ENCODE peak calls at places on chromosomes 13 and 19, in eight cellular contexts. P is Panc1, C is stomach, W is HCT116, O is suprapubic skin, X is transverse colon, V is SK-N-SH, S is H1. Q is an unnamed sample.

GRCh38 chr13:48038763-48039162 is 1.2 kb downstream of the NUDT15 start:
- DNase-seq in P (no peak), C (no peak), W (no peak), O (no peak), X (no peak), V (peak; percentile 3), S (no peak), Q (no peak)

GRCh38 chr13:79937311-79938243 is 403.3 kb downstream of the SPRY2 start:
- DNase-seq in P (no peak), C (no peak), W (no peak), O (no peak), X (no peak), V (no peak), S (no peak), Q (no peak)

GRCh38 chr19:48858984-48859710 is 9.3 kb downstream of the PLEKHA4 start:
- DNase-seq in P (no peak), C (no peak), W (no peak), O (no peak), X (peak; percentile 60), V (no peak), S (peak; percentile 69), Q (no peak)

GRCh38 chr13:97880298-97880675 is 73.2 kb upstream of the IPO5 start:
- DNase-seq in P (no peak), C (no peak), W (no peak), O (no peak), X (no peak), V (no peak), S (no peak), Q (no peak)

GRCh38 chr13:59633290-59633689 is 530.4 kb downstream of the DIAPH3 start:
- DNase-seq in P (no peak), C (no peak), W (no peak), O (no peak), X (no peak), V (no peak), S (no peak), Q (no peak)

GRCh38 chr13:94710881-94711560 is 1.3 kb downstream of the SOX21 start:
- DNase-seq in P (no peak), C (no peak), W (no peak), O (no peak), X (no peak), V (peak; percentile 86), S (peak; percentile 78), Q (no peak)

GRCh38 chr13:35961002-35961401 is 170.2 kb downstream of the DCLK1 start:
- DNase-seq in P (no peak), C (no peak), W (no peak), O (no peak), X (no peak), V (no peak), S (no peak), Q (no peak)

GRCh38 chr13:51848674-51849073 is 3.7 kb upstream of the TMEM272 start:
- DNase-seq in P (no peak), C (no peak), W (no peak), O (no peak), X (no peak), V (no peak), S (no peak), Q (no peak)

GRCh38 chr19:7618771-7619510 is 10.4 kb downstream of the XAB2 start:
- DNase-seq in P (no peak), C (peak; percentile 96), W (no peak), O (no peak), X (peak; percentile 76), V (peak; percentile 87), S (no peak), Q (no peak)

GRCh38 chr13:113405481-113406300 is 41.8 kb upstream of the GRTP1 start:
- DNase-seq in P (no peak), C (no peak), W (no peak), O (peak; percentile 76), X (no peak), V (no peak), S (no peak), Q (no peak)

GRCh38 chr13:102402292-102402691 is 444 bp upstream of the FGF14 start:
- DNase-seq in P (no peak), C (no peak), W (no peak), O (no peak), X (peak; percentile 12), V (peak; percentile 88), S (peak; percentile 62), Q (no peak)

GRCh38 chr13:30191491-30192100 is 115.8 kb downstream of the KATNAL1 start:
- DNase-seq in P (no peak), C (no peak), W (no peak), O (no peak), X (no peak), V (no peak), S (no peak), Q (no peak)

GRCh38 chr13:112752211-112752610 is 62.4 kb downstream of the ATP11A start:
- DNase-seq in P (no peak), C (no peak), W (no peak), O (no peak), X (no peak), V (no peak), S (no peak), Q (no peak)

GRCh38 chr19:3556978-3557460 is 367 bp downstream of the MFSD12 start:
- DNase-seq in P (no peak), C (peak; percentile 48), W (no peak), O (no peak), X (peak; percentile 51), V (peak; percentile 74), S (no peak), Q (no peak)

GRCh38 chr13:93859666-93860065 is 619.8 kb downstream of the DCT start:
- DNase-seq in P (no peak), C (no peak), W (no peak), O (no peak), X (no peak), V (no peak), S (no peak), Q (no peak)

GRCh38 chr19:38696733-38697055 is 47.6 kb downstream of the CAPN12 start:
- DNase-seq in P (no peak), C (no peak), W (no peak), O (no peak), X (no peak), V (no peak), S (no peak), Q (no peak)

GRCh38 chr19:38695832-38696732 is 48.2 kb downstream of the CAPN12 start:
- DNase-seq in P (no peak), C (no peak), W (no peak), O (no peak), X (no peak), V (peak; percentile 74), S (no peak), Q (no peak)

GRCh38 chr19:38697641-38698071 is 46.6 kb downstream of the CAPN12 start:
- DNase-seq in P (no peak), C (no peak), W (no peak), O (no peak), X (no peak), V (no peak), S (no peak), Q (no peak)

GRCh38 chr19:38698225-38699026 is 45.8 kb downstream of the CAPN12 start:
- DNase-seq in P (no peak), C (no peak), W (no peak), O (no peak), X (no peak), V (no peak), S (no peak), Q (no peak)

GRCh38 chr19:38697197-38697596 is 47.1 kb downstream of the CAPN12 start:
- DNase-seq in P (no peak), C (no peak), W (no peak), O (no peak), X (no peak), V (no peak), S (no peak), Q (no peak)
- H3K27ac ChIP-seq in P (peak overlapping the region; percentile 98), C (peak overlapping the region; percentile 93), W (peak overlapping the region; percentile 13), O (peak overlapping the region; percentile 84), X (peak overlapping the region; percentile 92), V (no peak overlapping the region), S (no peak overlapping the region), Q (no peak overlapping the region)

DNA sequence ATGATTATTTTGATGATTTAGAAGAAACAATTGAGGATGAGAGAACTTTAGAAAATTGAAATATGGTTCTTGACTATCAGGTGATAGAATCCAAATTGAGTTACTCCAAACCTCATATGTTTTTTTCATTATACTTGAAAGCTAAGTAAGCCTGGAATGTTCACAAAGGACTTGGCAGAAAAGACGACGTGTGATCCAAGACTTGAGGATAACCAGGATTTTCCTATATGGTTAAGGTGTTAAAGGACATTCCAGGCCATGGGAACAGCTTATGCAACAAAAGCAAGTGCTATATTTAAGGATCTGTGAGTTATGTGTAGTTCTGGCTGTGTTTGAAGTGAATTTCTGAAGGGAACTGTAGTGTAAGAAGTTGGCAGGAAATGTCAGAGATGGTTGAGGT is 52.5 kb downstream of the SLITRK1 start:
- DNase-seq in P (no peak), C (no peak), W (no peak), O (no peak), X (no peak), V (no peak), S (no peak), Q (no peak)
- TF ChIP-seq POLR2AphosphoS5 in P (no peak), C (no peak), W (no peak), O (no peak), X (peak; percentile 43), V (no peak), S (no peak), Q (no peak)

GRCh38 chr19:36747750-36748149 is 24.9 kb downstream of the ZNF850 start:
- DNase-seq in P (no peak), C (no peak), W (no peak), O (no peak), X (no peak), V (no peak), S (no peak), Q (no peak)

GRCh38 chr19:36745870-36746269 is 26.7 kb downstream of the ZNF850 start:
- DNase-seq in P (no peak), C (no peak), W (no peak), O (no peak), X (no peak), V (no peak), S (no peak), Q (no peak)

GRCh38 chr19:36748431-36749275 is 24.0 kb downstream of the ZNF850 start:
- DNase-seq in P (no peak), C (no peak), W (no peak), O (no peak), X (no peak), V (no peak), S (no peak), Q (no peak)

DNA sequence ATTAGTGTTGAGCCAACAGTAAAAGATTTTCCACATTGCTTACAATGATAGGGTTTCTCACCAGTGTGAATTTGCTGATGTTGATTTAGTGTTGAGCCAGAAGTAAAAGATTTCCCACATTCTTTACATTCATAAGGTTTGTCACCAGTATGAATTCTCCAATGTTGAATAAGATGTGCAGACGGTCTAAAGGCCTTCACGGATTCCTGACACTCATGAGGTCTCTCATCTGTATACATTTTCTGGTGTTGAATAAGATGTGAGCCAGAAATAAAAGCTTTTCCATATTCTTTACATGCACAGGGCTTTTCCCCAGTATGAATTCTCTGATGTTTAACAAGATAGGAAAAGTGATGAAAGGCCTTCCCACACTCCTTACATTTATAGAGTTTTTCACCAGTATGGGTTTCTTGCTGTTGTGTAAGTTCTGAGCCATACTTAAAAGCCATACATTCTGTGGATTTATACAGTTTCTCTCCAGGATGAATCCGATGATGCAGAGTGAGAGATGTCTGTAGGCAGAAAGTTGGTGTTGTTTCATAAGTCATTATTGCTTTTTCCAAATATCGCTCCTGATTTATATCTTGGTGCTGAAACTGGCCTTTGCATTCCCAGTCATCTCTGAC is 22.4 kb downstream of the ZNF850 start:
- DNase-seq in P (no peak), C (no peak), W (no peak), O (no peak), X (no peak), V (no peak), S (no peak), Q (no peak)
- H3K9me3 ChIP-seq in P (peaks cover 90% of the 10 kb centered on the region), C (peaks cover 84% of the 10 kb centered on the region), W (peaks cover 56% of the 10 kb centered on the region), O (peaks cover 79% of the 10 kb centered on the region), X (peaks cover 96% of the 10 kb centered on the region), V (peaks cover 54% of the 10 kb centered on the region), S (peaks cover 90% of the 10 kb centered on the region), Q (peaks cover 42% of the 10 kb centered on the region)

GRCh38 chr13:99313941-99314340 is 6.7 kb upstream of the GPR183 start:
- DNase-seq in P (no peak), C (no peak), W (no peak), O (no peak), X (no peak), V (no peak), S (no peak), Q (no peak)
- H3K27ac ChIP-seq in P (no peak overlapping the region), C (no peak overlapping the region), W (peak overlapping the region; percentile 70), O (no peak overlapping the region), X (peak overlapping the region; percentile 64), V (no peak overlapping the region), S (no peak overlapping the region), Q (no peak overlapping the region)

Q was measured in SK-N-MC.